ENCODE peak calls at places on chromosomes 6 and 20, in five cellular contexts. F, C, H, T and X are unnamed samples.

GRCh38 chr20:36756482-36756881 is 10.6 kb upstream of the NDRG3 start:
- ATAC-seq in C (no peak), T (no peak), F (no peak), H (no peak), X (no peak)

GRCh38 chr20:10978713-10979112 is 304.9 kb upstream of the JAG1 start:
- ATAC-seq in C (no peak), F (no peak), T (no peak), H (no peak), X (no peak)

GRCh38 chr6:20279608-20280287 is 67.5 kb upstream of the MBOAT1 start:
- ATAC-seq in T (no peak), F (no peak), C (no peak), H (no peak), X (no peak)

GRCh38 chr6:41901882-41902519 is 6.8 kb upstream of the USP49 start:
- ATAC-seq in H (peak; percentile 42), C (no peak), F (no peak), T (peak; percentile 63), X (no peak)

GRCh38 chr6:139164001-139164400 is 29.1 kb downstream of the HECA start:
- ATAC-seq in C (no peak), H (no peak), T (no peak), F (no peak), X (no peak)

GRCh38 chr20:18857640-18858039 is 44.1 kb downstream of the SCP2D1 start:
- ATAC-seq in F (no peak), H (no peak), T (no peak), C (no peak), X (no peak)

GRCh38 chr20:62227977-62228958 is 8.2 kb upstream of the HRH3 start:
- ATAC-seq in T (peak; percentile 6), F (no peak), C (peak; percentile 17), H (no peak), X (peak; percentile 10)

GRCh38 chr6:115735610-115736009 is 325.1 kb downstream of the FRK start:
- ATAC-seq in T (no peak), F (no peak), H (no peak), C (no peak), X (no peak)

GRCh38 chr6:35719407-35719829 is 17.4 kb upstream of the ARMC12 start:
- ATAC-seq in T (no peak), F (peak; percentile 13), C (peak; percentile 12), H (peak; percentile 19), X (peak; percentile 67)

GRCh38 chr6:47151232-47151898 is 109.2 kb upstream of the ADGRF1 start:
- ATAC-seq in T (no peak), F (no peak), C (no peak), H (no peak), X (no peak)